ENCODE peak calls at places on chromosomes 7 and 10, in four cellular contexts. C is cardiac fibroblast, O is IMR-90, T is colonic mucosa. U is an unnamed sample.

GRCh38 chr10:54800677-54801480 is at the start of gene PCDH15:
- DNase-seq in T (no peak), O (no peak), C (peak), U (no peak)

GRCh38 chr10:32005050-32005449 is 51.2 kb downstream of the KIF5B start:
- DNase-seq in C (peak), O (peak), T (peak), U (peak)

GRCh38 chr7:150404172-150404784 is 25.1 kb downstream of the ZNF775 start:
- DNase-seq in T (no peak), C (no peak), O (no peak), U (no peak)

GRCh38 chr7:108099650-108100049 is 30.5 kb downstream of the LAMB4 start:
- DNase-seq in C (no peak), O (peak), T (no peak), U (no peak)

GRCh38 chr10:62980697-62981495 is 152.2 kb upstream of the NRBF2 start:
- DNase-seq in T (no peak), O (no peak), C (no peak), U (no peak)

GRCh38 chr10:44300666-44301649 is 83.9 kb downstream of the CXCL12 start:
- DNase-seq in O (peak), T (no peak), C (peak), U (no peak)

GRCh38 chr10:89342219-89342966 is 14.6 kb downstream of the IFIT3 start:
- DNase-seq in O (peak), C (peak), T (no peak), U (no peak)

GRCh38 chr7:107742678-107743566 is 1.0 kb upstream of the CBLL1 start:
- DNase-seq in C (no peak), O (no peak), T (peak), U (peak)

GRCh38 chr10:63115732-63116383 is 17.3 kb upstream of the NRBF2 start:
- DNase-seq in C (peak), T (peak), O (peak), U (no peak)

GRCh38 chr10:77531441-77532001 is 106.1 kb downstream of the KCNMA1 start:
- DNase-seq in O (peak), C (peak), T (no peak), U (no peak)

GRCh38 chr7:55145606-55146005 is 126.8 kb downstream of the EGFR start:
- DNase-seq in O (no peak), T (no peak), C (no peak), U (no peak)

GRCh38 chr7:494261-494687 is 25.4 kb downstream of the PDGFA start:
- DNase-seq in C (no peak), T (no peak), O (no peak), U (peak)

GRCh38 chr10:97099868-97100267 is 85.9 kb downstream of the SLIT1 start:
- DNase-seq in T (no peak), C (no peak), O (no peak), U (no peak)

GRCh38 chr10:119209050-119209735 is 1.8 kb downstream of the GRK5 start:
- DNase-seq in T (peak), O (peak), C (peak), U (peak)

GRCh38 chr10:132536241-132536963 is 1.2 kb upstream of the INPP5A start:
- DNase-seq in O (no peak), T (peak), C (no peak), U (no peak)

GRCh38 chr10:117530791-117531190 is 11.8 kb upstream of the EMX2 start:
- DNase-seq in C (no peak), O (no peak), T (no peak), U (no peak)

GRCh38 chr7:74475243-74475986 is 21.7 kb downstream of the GTF2IRD1 start:
- DNase-seq in C (no peak), O (no peak), T (peak), U (no peak)

GRCh38 chr7:37832194-37832593 is 16.2 kb upstream of the NME8 start:
- DNase-seq in T (peak), O (no peak), C (peak), U (peak)

GRCh38 chr10:17237915-17238444 is 9.9 kb downstream of the VIM start:
- DNase-seq in O (peak), C (peak), T (no peak), U (no peak)

GRCh38 chr10:11085545-11085944 is 67.9 kb downstream of the CELF2 start:
- DNase-seq in T (no peak), O (no peak), C (no peak), U (no peak)

GRCh38 chr7:135911091-135911490 is 66.1 kb downstream of the MTPN start:
- DNase-seq in O (no peak), C (no peak), T (no peak), U (no peak)

GRCh38 chr7:111527545-111527944 is 34.7 kb downstream of the IMMP2L start:
- DNase-seq in O (no peak), T (no peak), C (no peak), U (peak)

GRCh38 chr10:1365540-1366082 is 309.4 kb downstream of the WDR37 start:
- DNase-seq in T (no peak), C (no peak), O (no peak), U (no peak)

GRCh38 chr10:1364151-1364910 is 308.1 kb downstream of the WDR37 start:
- DNase-seq in O (no peak), C (no peak), T (peak), U (no peak)

GRCh38 chr10:1366811-1367425 is 310.7 kb downstream of the WDR37 start:
- DNase-seq in T (peak), C (no peak), O (no peak), U (no peak)

GRCh38 chr10:1367938-1368697 is 311.9 kb downstream of the WDR37 start:
- DNase-seq in O (no peak), T (peak), C (no peak), U (no peak)

DNA sequence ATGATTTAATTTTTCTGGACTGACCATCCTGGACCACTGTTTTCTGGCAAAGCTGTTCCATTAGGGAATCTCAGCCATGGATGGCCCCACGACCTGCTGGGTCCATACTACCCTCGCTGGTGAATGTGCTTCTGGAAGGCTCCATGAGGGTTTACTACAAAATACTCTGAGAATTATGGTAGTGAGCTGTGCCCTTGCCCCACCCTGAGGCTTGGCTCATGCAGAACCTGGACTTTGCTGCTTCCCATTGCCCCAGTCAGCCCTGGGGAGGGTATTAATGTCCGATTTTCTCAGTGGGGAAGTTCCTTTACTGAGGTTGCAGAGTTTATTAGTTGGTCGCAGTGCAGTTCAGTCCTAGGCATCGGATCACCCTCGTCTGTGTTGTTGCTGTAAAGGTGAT is 310.1 kb downstream of the WDR37 start:
- DNase-seq in T (peak), C (no peak), O (no peak), U (no peak)
- TF ChIP-seq CTCF in T (no peak), C (no peak), O (no peak), U (no peak)

DNA sequence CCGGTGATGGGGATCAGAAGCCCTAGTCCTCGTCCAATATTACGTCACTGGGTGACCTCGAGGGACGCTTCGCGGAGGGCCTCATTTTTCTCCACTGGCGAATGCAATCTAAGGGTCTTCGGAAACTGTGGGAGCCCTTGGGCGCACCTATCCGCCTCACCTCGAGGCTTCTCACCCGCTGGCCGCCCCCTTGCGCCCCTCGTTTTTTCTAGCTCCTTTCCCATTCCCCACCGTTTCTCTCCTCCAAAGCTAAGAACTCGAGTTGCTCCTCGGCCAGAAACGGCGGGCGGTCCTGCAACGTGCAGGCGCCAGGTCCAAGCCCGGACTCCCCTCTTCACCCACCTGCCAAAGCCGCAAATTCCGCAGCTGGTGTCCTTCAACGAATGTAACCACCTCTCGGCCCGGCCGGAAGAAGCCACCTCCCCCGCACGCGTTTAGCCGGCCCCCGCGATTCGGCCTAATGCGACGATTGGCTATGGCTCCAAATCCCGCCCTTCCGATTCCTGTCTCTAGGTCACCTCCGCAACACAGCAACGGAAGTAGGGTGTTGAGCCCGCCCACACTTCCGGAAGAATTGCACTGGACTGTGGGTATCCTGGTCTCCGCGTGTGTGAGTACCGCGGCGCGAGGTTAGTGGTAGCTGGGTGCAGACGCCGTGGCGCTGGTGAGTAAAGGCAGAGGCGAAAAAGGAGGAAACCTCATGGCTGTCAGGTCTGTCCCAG is at the start of the genes ATP5MK and PDCD11:
- DNase-seq in C (peak), O (peak), T (peak), U (peak)
- TF ChIP-seq CTCF in C (peak), O (peak), T (no peak), U (no peak)

GRCh38 chr10:12394236-12395033 is 45.1 kb downstream of the CAMK1D start:
- DNase-seq in O (peak), C (no peak), T (no peak), U (no peak)
- TF ChIP-seq CTCF in O (no peak), C (no peak), T (no peak), U (no peak)

GRCh38 chr10:15658099-15658702 is 61.5 kb downstream of the ITGA8 start:
- DNase-seq in C (no peak), T (no peak), O (no peak), U (no peak)

GRCh38 chr10:15661574-15661973 is 58.1 kb downstream of the ITGA8 start:
- DNase-seq in O (no peak), T (no peak), C (no peak), U (no peak)

GRCh38 chr10:15660990-15661389 is 58.7 kb downstream of the ITGA8 start:
- DNase-seq in T (no peak), C (no peak), O (no peak), U (no peak)
- TF ChIP-seq CTCF in T (no peak), C (no peak), O (no peak), U (no peak)

GRCh38 chr10:25024528-25024927 is 8.1 kb downstream of the THNSL1 start:
- DNase-seq in T (no peak), C (no peak), O (no peak), U (no peak)

GRCh38 chr10:25023278-25023677 is 6.9 kb downstream of the THNSL1 start:
- DNase-seq in O (no peak), C (peak), T (no peak), U (no peak)

GRCh38 chr10:25028711-25029110 is 12.3 kb downstream of the THNSL1 start:
- DNase-seq in C (no peak), T (no peak), O (peak), U (no peak)

GRCh38 chr10:25029519-25029918 is 13.1 kb downstream of the THNSL1 start:
- DNase-seq in T (no peak), C (no peak), O (no peak), U (no peak)

DNA sequence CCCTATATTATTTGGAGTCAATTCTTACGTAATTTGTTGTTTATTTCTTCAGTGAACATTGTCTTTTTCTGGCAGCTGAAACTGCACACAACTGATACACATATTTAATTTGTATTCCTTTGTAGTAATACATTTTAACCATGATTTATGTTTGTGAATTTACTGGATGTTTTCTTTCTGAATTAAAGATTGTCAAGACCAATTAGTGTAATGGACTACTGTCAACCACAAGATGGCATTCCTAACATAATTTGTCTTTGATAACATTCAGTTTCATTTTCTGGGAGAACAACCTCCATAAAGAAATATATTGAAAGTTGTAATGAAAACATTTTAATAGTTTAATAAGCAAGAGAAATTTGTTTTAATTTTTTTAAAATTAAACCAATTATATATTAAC is 10.1 kb downstream of the THNSL1 start:
- DNase-seq in T (no peak), C (peak), O (peak), U (no peak)
- TF ChIP-seq CTCF in T (no peak), C (peak), O (no peak), U (no peak)

GRCh38 chr10:15678851-15679250 is 40.9 kb downstream of the ITGA8 start:
- DNase-seq in O (no peak), C (no peak), T (no peak), U (no peak)

GRCh38 chr10:15690031-15690430 is 29.7 kb downstream of the ITGA8 start:
- DNase-seq in C (no peak), O (no peak), T (no peak), U (no peak)

DNA sequence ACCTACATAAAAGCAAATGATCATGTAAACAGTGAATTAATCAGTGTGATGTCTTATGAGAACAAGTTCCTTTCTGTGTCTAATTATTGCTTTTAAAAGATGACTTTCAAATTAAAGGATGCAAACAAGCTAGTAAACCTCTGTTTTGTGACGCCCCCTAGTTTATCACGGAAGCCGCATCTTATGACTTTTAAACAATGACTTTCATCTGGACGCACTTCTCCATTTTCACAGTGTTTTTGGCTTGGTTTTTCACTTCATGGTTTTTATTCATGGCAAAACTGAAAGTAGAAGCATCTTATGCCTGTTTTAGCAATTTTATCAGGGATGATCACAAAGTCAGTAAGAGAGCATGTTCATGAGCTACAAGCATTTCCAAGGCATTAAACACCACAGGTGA is 35.0 kb downstream of the ITGA8 start:
- DNase-seq in C (no peak), O (no peak), T (no peak), U (peak)
- TF ChIP-seq CTCF in C (no peak), O (no peak), T (no peak), U (no peak)

DNA sequence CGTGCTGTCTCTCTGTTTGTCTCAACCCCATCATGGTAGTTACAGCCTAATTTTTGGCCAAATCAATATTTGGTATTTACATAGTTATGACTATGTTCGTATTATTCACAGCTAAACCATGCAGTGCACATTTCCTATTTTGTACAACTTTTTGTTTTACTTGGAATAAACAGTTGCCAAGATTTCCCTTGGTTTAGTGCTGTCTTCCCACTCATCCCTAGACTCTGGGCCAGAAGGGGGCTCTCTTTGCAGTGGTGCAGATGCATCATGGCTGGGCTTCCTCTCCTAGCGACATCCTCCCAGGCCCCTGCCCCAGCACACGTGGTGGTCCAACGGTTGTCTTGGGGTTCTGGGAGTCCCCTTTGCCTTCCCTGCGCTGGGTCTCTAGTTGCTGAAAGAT is 151.6 kb downstream of the PTPN20 start:
- DNase-seq in O (peak), T (no peak), C (peak), U (no peak)
- TF ChIP-seq CTCF in O (peak), T (no peak), C (peak), U (no peak)

GRCh38 chr7:45919947-45920542 is 1.0 kb downstream of the IGFBP3 start:
- DNase-seq in T (no peak), C (no peak), O (no peak), U (no peak)
- TF ChIP-seq CTCF in T (no peak), C (no peak), O (no peak), U (no peak)